ENCODE peak calls at places on chromosome 22, in four cellular contexts. G is immature natural killer cell, F is KBM-7, R is WTC11. A is an unnamed sample.

GRCh38 chr22:44033689-44034088 is 9.6 kb downstream of the PARVB start:
- DNase-seq in R (no peak), G (no peak), F (no peak), A (no peak)

GRCh38 chr22:39617342-39617741 is 46.8 kb downstream of the CACNA1I start:
- DNase-seq in R (no peak), G (no peak), F (no peak), A (no peak)

GRCh38 chr22:35126993-35127392 is 61.0 kb downstream of the ISX start:
- DNase-seq in G (no peak), F (no peak), R (no peak), A (no peak)

GRCh38 chr22:41847300-41847699 is 14.4 kb downstream of the SREBF2 start:
- DNase-seq in G (no peak), F (no peak), R (no peak), A (no peak)

GRCh38 chr22:42307806-42308563 is 37.5 kb upstream of the TCF20 start:
- DNase-seq in G (no peak), F (no peak), R (no peak), A (no peak)

GRCh38 chr22:47034076-47034808 is 271.8 kb downstream of the TBC1D22A start:
- DNase-seq in R (no peak), G (no peak), F (no peak), A (no peak)

GRCh38 chr22:45534339-45535192 is 31.9 kb downstream of the FBLN1 start:
- DNase-seq in R (no peak), F (no peak), G (no peak), A (no peak)

GRCh38 chr22:45818130-45819085 is 146.8 kb downstream of the ATXN10 start:
- DNase-seq in F (no peak), R (no peak), G (no peak), A (no peak)

GRCh38 chr22:35313311-35314121 is 13.8 kb downstream of the TOM1 start:
- DNase-seq in F (no peak), R (no peak), G (no peak), A (no peak)

GRCh38 chr22:43919106-43919965 is 4.3 kb upstream of the PNPLA3 start:
- DNase-seq in F (no peak), R (no peak), G (no peak), A (no peak)

GRCh38 chr22:36565686-36566085 is 36.7 kb upstream of the EIF3D start:
- DNase-seq in G (no peak), R (no peak), F (no peak), A (no peak)

GRCh38 chr22:46165975-46166374 is 15.6 kb downstream of the PPARA start:
- DNase-seq in G (no peak), R (no peak), F (no peak), A (peak; percentile 29)

GRCh38 chr22:36117053-36117554 is 43.5 kb downstream of the APOL3 start:
- DNase-seq in G (no peak), F (no peak), R (no peak), A (no peak)

GRCh38 chr22:41909290-41910049 is 5.4 kb downstream of the SHISA8 start:
- DNase-seq in F (no peak), R (no peak), G (no peak), A (no peak)

GRCh38 chr22:27113211-27114030 is 456.0 kb downstream of the MIAT start:
- DNase-seq in R (no peak), G (no peak), F (peak; percentile 39), A (peak; percentile 87)

GRCh38 chr22:38742176-38742942 is 13.4 kb downstream of the SUN2 start:
- DNase-seq in R (no peak), G (no peak), F (no peak), A (no peak)

GRCh38 chr22:23772315-23773246 is at the start of gene MMP11:
- DNase-seq in G (peak; percentile 54), R (peak; percentile 70), F (no peak), A (peak; percentile 46)

GRCh38 chr22:35947794-35948425 is 80.7 kb downstream of the RBFOX2 start:
- DNase-seq in G (no peak), R (no peak), F (no peak), A (no peak)

GRCh38 chr22:42188808-42189447 is 58.3 kb upstream of the CYP2D6 start:
- DNase-seq in G (no peak), R (no peak), F (peak; percentile 13), A (peak; percentile 59)

GRCh38 chr22:20024225-20025087 is 3.5 kb downstream of the TANGO2 start:
- DNase-seq in F (no peak), G (no peak), R (no peak), A (no peak)

GRCh38 chr22:43511276-43511910 is 99.6 kb downstream of the MPPED1 start:
- DNase-seq in G (no peak), F (no peak), R (no peak), A (no peak)

GRCh38 chr22:25841775-25842174 is 99.8 kb downstream of the MYO18B start:
- DNase-seq in G (no peak), F (no peak), R (no peak), A (no peak)

GRCh38 chr22:42310301-42310981 is 40.0 kb upstream of the TCF20 start:
- DNase-seq in R (no peak), F (no peak), G (no peak), A (no peak)

GRCh38 chr22:17998913-17999312 is 25.4 kb downstream of the MICAL3 start:
- DNase-seq in F (no peak), G (no peak), R (no peak), A (no peak)

GRCh38 chr22:46027219-46028068 is 50.5 kb upstream of the WNT7B start:
- DNase-seq in R (peak; percentile 48), G (no peak), F (no peak), A (no peak)

GRCh38 chr22:22746963-22747933 is 102.8 kb downstream of the GGTLC2 start:
- DNase-seq in F (no peak), R (no peak), G (no peak), A (no peak)

GRCh38 chr22:17633217-17633997 is 4.9 kb upstream of the ATP6V1E1 start:
- DNase-seq in G (no peak), R (no peak), F (no peak), A (no peak)

GRCh38 chr22:44519895-44520294 is 21.9 kb upstream of the RTL6 start:
- DNase-seq in R (no peak), F (no peak), G (no peak), A (no peak)

GRCh38 chr22:37641251-37641949 is 1.9 kb downstream of the SH3BP1 start:
- DNase-seq in R (no peak), F (no peak), G (no peak), A (no peak)

GRCh38 chr22:35540600-35541253 is at the start of gene RASD2:
- DNase-seq in R (peak; percentile 56), G (no peak), F (peak; percentile 26), A (peak; percentile 55)

GRCh38 chr22:35568751-35569725 is 28.4 kb downstream of the RASD2 start:
- DNase-seq in R (no peak), G (no peak), F (no peak), A (no peak)

GRCh38 chr22:36086629-36087254 is 58.1 kb upstream of the RBFOX2 start:
- DNase-seq in R (no peak), F (no peak), G (no peak), A (no peak)

GRCh38 chr22:45969414-45969799 is 7.6 kb downstream of the WNT7B start:
- DNase-seq in F (no peak), G (no peak), R (no peak), A (no peak)

A was measured in NB4.